ENCODE peak calls at places on chromosome 3, in nine cellular contexts. P, A, Q, B, I, J, Z, M and N are unnamed samples.

GRCh38 chr3:63092545-63092944 is 185.6 kb upstream of the SYNPR start:
- DNase-seq in P (no peak), A (no peak), Q (no peak), B (no peak), I (no peak), J (no peak), Z (no peak), M (no peak), N (no peak)

GRCh38 chr3:131178710-131179375 is 152.2 kb downstream of the NEK11 start:
- DNase-seq in P (no peak), A (no peak), Q (no peak), B (no peak), I (no peak), J (no peak), Z (no peak), M (no peak), N (no peak)

GRCh38 chr3:170809021-170809974 is 60.7 kb downstream of the RPL22L1 start:
- DNase-seq in P (peak), A (peak), Q (peak), B (no peak), I (no peak), J (peak), Z (no peak), M (peak), N (peak)

GRCh38 chr3:116190095-116190494 is 255.2 kb downstream of the LSAMP start:
- DNase-seq in P (no peak), A (peak), Q (no peak), B (no peak), I (no peak), J (no peak), Z (no peak), M (no peak), N (no peak)

GRCh38 chr3:140386357-140387100 is 291.3 kb upstream of the TRIM42 start:
- DNase-seq in P (peak), A (peak), Q (no peak), B (no peak), I (no peak), J (no peak), Z (peak), M (no peak), N (peak)

GRCh38 chr3:71601811-71602210 is 18.3 kb upstream of the FOXP1 start:
- DNase-seq in P (no peak), A (no peak), Q (no peak), B (no peak), I (no peak), J (no peak), Z (no peak), M (peak), N (no peak)

GRCh38 chr3:85185495-85185894 is 226.7 kb downstream of the CADM2 start:
- DNase-seq in P (no peak), A (no peak), Q (no peak), B (no peak), I (no peak), J (no peak), Z (no peak), M (no peak), N (no peak)

GRCh38 chr3:14516738-14517345 is 23.3 kb downstream of the GRIP2 start:
- DNase-seq in P (no peak), A (no peak), Q (no peak), B (no peak), I (no peak), J (no peak), Z (no peak), M (no peak), N (peak)

GRCh38 chr3:111260878-111261277 is 189.3 kb downstream of the NECTIN3 start:
- DNase-seq in P (no peak), A (no peak), Q (no peak), B (no peak), I (no peak), J (no peak), Z (no peak), M (no peak), N (no peak)

GRCh38 chr3:184178522-184179138 is 4.0 kb downstream of the AP2M1 start:
- DNase-seq in P (no peak), A (no peak), Q (no peak), B (peak), I (no peak), J (no peak), Z (peak), M (no peak), N (no peak)

GRCh38 chr3:78858165-78858564 is 909.6 kb downstream of the ROBO1 start:
- DNase-seq in P (no peak), A (no peak), Q (no peak), B (no peak), I (no peak), J (no peak), Z (no peak), M (no peak), N (no peak)

GRCh38 chr3:167740961-167741587 is 5.6 kb downstream of the SERPINI1 start:
- DNase-seq in P (peak), A (peak), Q (peak), B (no peak), I (no peak), J (no peak), Z (no peak), M (peak), N (peak)

GRCh38 chr3:40268708-40269524 is 40.6 kb upstream of the EIF1B start:
- DNase-seq in P (no peak), A (no peak), Q (no peak), B (no peak), I (no peak), J (no peak), Z (no peak), M (no peak), N (no peak)

GRCh38 chr3:13479332-13479581 is 849 bp upstream of the HDAC11 start:
- DNase-seq in P (no peak), A (no peak), Q (no peak), B (no peak), I (peak), J (no peak), Z (peak), M (no peak), N (no peak)

GRCh38 chr3:124629492-124629891 is 100.8 kb upstream of the UMPS start:
- DNase-seq in P (no peak), A (no peak), Q (no peak), B (no peak), I (no peak), J (no peak), Z (no peak), M (no peak), N (no peak)

GRCh38 chr3:48023377-48023776 is 7.2 kb upstream of the MAP4 start:
- DNase-seq in P (no peak), A (peak), Q (no peak), B (no peak), I (no peak), J (no peak), Z (no peak), M (no peak), N (no peak)

GRCh38 chr3:169218314-169218983 is 445.1 kb downstream of the MECOM start:
- DNase-seq in P (peak), A (peak), Q (no peak), B (no peak), I (peak), J (peak), Z (peak), M (peak), N (peak)

GRCh38 chr3:18185624-18186023 is 239.5 kb downstream of the SATB1 start:
- DNase-seq in P (no peak), A (no peak), Q (no peak), B (no peak), I (no peak), J (no peak), Z (no peak), M (no peak), N (no peak)

GRCh38 chr3:112813723-112814171 is 32.9 kb downstream of the CD200R1L start:
- DNase-seq in P (no peak), A (peak), Q (no peak), B (no peak), I (no peak), J (no peak), Z (peak), M (no peak), N (no peak)

GRCh38 chr3:138862924-138863775 is 28.4 kb upstream of the PIK3CB start:
- DNase-seq in P (peak), A (peak), Q (no peak), B (no peak), I (no peak), J (peak), Z (peak), M (peak), N (no peak)

GRCh38 chr3:127761101-127761802 is 61.1 kb downstream of the MGLL start:
- DNase-seq in P (no peak), A (no peak), Q (peak), B (no peak), I (no peak), J (peak), Z (peak), M (no peak), N (no peak)

GRCh38 chr3:146115619-146116018 is 45.4 kb downstream of the PLOD2 start:
- DNase-seq in P (no peak), A (peak), Q (no peak), B (no peak), I (no peak), J (no peak), Z (no peak), M (no peak), N (no peak)

GRCh38 chr3:69016102-69016501 is 2.6 kb upstream of the EOGT start:
- DNase-seq in P (no peak), A (no peak), Q (no peak), B (no peak), I (no peak), J (no peak), Z (no peak), M (no peak), N (no peak)

GRCh38 chr3:69020857-69021256 is 7.4 kb upstream of the EOGT start:
- DNase-seq in P (no peak), A (no peak), Q (no peak), B (no peak), I (no peak), J (no peak), Z (no peak), M (no peak), N (no peak)

GRCh38 chr3:69016901-69017300 is 3.4 kb upstream of the EOGT start:
- DNase-seq in P (no peak), A (no peak), Q (no peak), B (no peak), I (no peak), J (no peak), Z (no peak), M (no peak), N (no peak)

GRCh38 chr3:69020424-69020823 is 6.9 kb upstream of the EOGT start:
- DNase-seq in P (no peak), A (no peak), Q (no peak), B (no peak), I (no peak), J (no peak), Z (no peak), M (no peak), N (no peak)
- TF ChIP-seq CTCF in P (no peak), A (peak), Q (no peak), B (no peak), I (peak), J (no peak), Z (no peak), M (no peak), N (no peak)

GRCh38 chr3:134425943-134426342 is 51.7 kb upstream of the AMOTL2 start:
- DNase-seq in P (no peak), A (no peak), Q (no peak), B (no peak), I (no peak), J (no peak), Z (no peak), M (no peak), N (no peak)

GRCh38 chr3:134427400-134428111 is 53.3 kb upstream of the AMOTL2 start:
- DNase-seq in P (peak), A (peak), Q (no peak), B (peak), I (no peak), J (no peak), Z (no peak), M (peak), N (no peak)

GRCh38 chr3:134430174-134430573 is 55.6 kb downstream of the ANAPC13 start:
- DNase-seq in P (no peak), A (no peak), Q (no peak), B (no peak), I (no peak), J (no peak), Z (no peak), M (peak), N (no peak)

GRCh38 chr3:134428396-134428795 is 54.1 kb upstream of the AMOTL2 start:
- DNase-seq in P (no peak), A (no peak), Q (no peak), B (no peak), I (no peak), J (no peak), Z (no peak), M (peak), N (no peak)

DNA sequence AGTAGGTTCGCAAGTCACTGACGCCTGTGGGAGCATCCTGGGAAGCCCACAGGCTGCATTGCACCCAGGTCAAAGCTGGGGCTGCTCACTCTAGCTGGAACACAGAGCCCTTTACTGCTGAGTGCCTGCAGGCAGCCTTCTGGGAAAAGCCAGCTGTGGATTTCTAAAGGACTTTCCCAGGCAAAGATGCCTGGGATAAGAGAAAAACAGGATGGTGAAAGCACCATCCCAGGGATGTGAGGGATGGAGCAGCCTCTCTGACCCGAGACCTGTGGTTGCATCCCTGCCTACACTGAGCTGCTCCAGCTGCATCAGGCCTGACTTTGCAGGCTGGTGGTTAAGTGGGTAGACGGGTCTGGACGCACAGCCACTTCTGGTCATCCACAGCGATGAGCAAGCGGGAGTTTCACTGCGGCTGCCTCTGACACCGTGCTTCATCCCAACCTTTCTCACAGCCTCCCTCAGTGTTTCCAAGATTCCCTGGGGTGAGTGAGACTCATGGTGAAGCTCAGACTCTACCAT is 52.5 kb upstream of the AMOTL2 start:
- DNase-seq in P (no peak), A (peak), Q (no peak), B (no peak), I (no peak), J (no peak), Z (no peak), M (peak), N (no peak)
- TF ChIP-seq CTCF in P (no peak), A (no peak), Q (no peak), B (no peak), I (no peak), J (no peak), Z (no peak), M (no peak), N (no peak)

DNA sequence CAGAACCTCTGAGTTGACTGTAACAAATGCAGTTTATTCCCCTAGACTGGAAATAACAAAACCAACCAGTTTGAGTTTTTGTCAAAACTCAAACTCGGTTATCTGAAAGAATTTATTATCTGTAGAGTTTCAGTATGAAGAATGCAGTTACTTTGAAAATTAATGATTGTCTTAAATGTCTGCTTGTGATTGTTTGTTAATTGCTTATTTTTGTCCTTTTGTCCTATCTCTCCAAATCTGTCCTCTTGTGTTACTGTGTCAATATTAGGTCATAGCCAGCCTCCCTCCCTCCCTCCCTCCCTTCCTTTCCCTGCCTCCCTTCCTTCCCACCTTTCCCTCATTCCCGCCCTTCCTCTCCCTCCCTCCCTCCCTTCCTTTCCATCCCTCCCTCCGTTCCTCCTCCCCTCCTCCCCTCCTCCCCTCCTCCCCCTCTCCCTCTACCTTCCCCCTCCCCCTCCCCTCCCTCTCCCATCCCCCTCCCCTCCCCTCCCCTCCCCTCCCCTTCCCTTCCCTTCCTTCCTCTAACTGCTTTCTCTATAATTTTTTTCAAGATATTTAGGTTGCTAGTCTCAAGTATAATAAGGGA is 153.5 kb downstream of the FNDC3B start:
- DNase-seq in P (no peak), A (no peak), Q (no peak), B (no peak), I (no peak), J (no peak), Z (no peak), M (no peak), N (no peak)
- TF ChIP-seq CTCF in P (no peak), A (no peak), Q (no peak), B (no peak), I (no peak), J (no peak), Z (no peak), M (no peak), N (no peak)

DNA sequence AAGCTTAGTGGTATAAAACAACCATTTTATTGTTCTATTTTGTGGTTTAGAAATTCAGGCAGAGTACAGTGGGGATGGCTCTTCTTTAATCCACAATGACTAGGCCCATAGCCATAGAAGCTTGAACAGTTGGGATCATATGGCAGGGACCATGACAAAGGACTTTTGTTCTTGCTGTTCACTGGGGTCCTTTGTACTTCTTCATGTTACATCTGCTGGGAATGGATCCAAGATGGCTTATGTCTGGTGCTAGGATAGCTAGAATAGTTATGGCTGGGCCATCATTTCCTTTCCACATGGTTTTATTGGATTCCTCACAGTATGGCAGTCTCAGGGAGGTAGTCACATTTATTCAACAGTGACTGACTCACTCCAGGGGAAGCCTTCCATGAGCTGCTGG is 427.9 kb upstream of the AGTR1 start:
- DNase-seq in P (no peak), A (no peak), Q (no peak), B (no peak), I (no peak), J (no peak), Z (no peak), M (no peak), N (no peak)
- TF ChIP-seq CTCF in P (no peak), A (no peak), Q (no peak), B (no peak), I (no peak), J (no peak), Z (no peak), M (no peak), N (no peak)

GRCh38 chr3:50611464-50612233 is at the start of gene CISH:
- DNase-seq in P (peak), A (peak), Q (peak), B (peak), I (peak), J (peak), Z (peak), M (peak), N (peak)
- TF ChIP-seq CTCF in P (no peak), A (peak), Q (no peak), B (peak), I (peak), J (peak), Z (peak), M (peak), N (peak)